ENCODE peak calls at places on chromosomes 4 and X, in six cellular contexts. Z is Calu3, G is epithelial cell of proximal tubule, S is nephron progenitor cell, M is choroid plexus epithelial cell, W is brain microvascular endothelial cell. N is an unnamed sample.

GRCh38 chr4:183190900-183191527 is 92.0 kb downstream of the WWC2 start:
- DNase-seq in Z (no peak), G (no peak), S (no peak), M (no peak), W (no peak), N (no peak)

GRCh38 chrX:110167952-110168451 is 149.9 kb downstream of the AMMECR1 start:
- DNase-seq in Z (peak), G (no peak), S (peak), M (peak), W (peak), N (no peak)

GRCh38 chrX:88170528-88170927 is 576.5 kb upstream of the CPXCR1 start:
- DNase-seq in Z (no peak), G (no peak), S (no peak), M (no peak), W (no peak), N (no peak)

GRCh38 chr4:56689231-56689630 is 8.1 kb upstream of the HOPX start:
- DNase-seq in Z (no peak), G (no peak), S (no peak), M (no peak), W (no peak), N (no peak)

GRCh38 chrX:49244207-49244606 is 8.9 kb downstream of the CCDC22 start:
- DNase-seq in Z (no peak), G (no peak), S (no peak), M (no peak), W (no peak), N (no peak)

GRCh38 chrX:135697614-135698013 is 15.8 kb upstream of the CT45A1 start:
- DNase-seq in Z (no peak), G (no peak), S (no peak), M (no peak), W (no peak), N (no peak)

GRCh38 chr4:90028460-90028859 is 98.7 kb upstream of the CCSER1 start:
- DNase-seq in Z (no peak), G (no peak), S (no peak), M (no peak), W (no peak), N (no peak)

GRCh38 chrX:24294619-24295018 is 19.2 kb downstream of the SUPT20HL2 start:
- DNase-seq in Z (no peak), G (no peak), S (peak), M (peak), W (peak), N (no peak)

GRCh38 chr4:166034965-166035364 is 161.9 kb downstream of the TLL1 start:
- DNase-seq in Z (no peak), G (no peak), S (no peak), M (no peak), W (no peak), N (no peak)

GRCh38 chr4:176302283-176303275 is 17.2 kb upstream of the SPCS3 start:
- DNase-seq in Z (no peak), G (peak), S (no peak), M (peak), W (peak), N (no peak)

GRCh38 chr4:100268807-100269206 is 78.5 kb upstream of the DDIT4L start:
- DNase-seq in Z (no peak), G (no peak), S (no peak), M (no peak), W (no peak), N (no peak)

GRCh38 chr4:151315212-151315886 is 10.1 kb downstream of the SH3D19 start:
- DNase-seq in Z (no peak), G (peak), S (no peak), M (peak), W (no peak), N (no peak)

DNA sequence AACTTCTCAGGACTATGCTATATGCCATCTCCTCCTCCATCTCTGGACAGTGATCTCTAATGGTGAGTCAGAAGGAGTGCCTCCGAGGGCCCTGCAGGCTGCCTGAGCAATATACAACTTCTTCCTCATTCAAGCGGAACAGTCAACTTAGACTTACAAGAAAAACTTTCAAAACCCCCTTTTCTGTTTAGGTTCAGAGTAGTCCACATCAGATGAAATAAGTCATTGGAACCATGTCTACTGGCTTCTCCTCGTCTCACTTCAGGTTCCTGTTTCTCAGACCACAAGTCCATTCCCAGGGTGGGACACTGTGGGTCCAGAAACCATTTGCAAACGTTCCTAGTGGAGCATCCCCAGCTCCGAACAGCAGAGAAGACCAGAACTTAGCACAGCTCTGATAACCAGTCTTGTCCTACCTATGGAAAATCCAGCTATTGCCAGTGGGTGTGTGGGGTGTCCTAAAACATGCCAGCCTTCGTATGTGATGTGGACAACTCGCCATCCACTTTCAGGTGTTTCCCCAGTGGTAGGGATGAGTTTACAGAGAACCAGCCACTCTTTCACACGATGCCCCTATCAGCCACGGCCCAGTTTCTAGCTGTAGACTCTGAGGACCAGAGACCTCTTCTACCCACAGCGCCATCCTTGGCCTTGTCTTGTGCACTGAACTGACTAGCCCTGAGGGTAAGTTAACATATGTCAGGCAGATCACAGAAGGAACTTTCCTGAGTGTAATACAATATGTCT is 32.7 kb upstream of the NKRF start:
- DNase-seq in Z (no peak), G (no peak), S (no peak), M (peak), W (no peak), N (peak)
- TF ChIP-seq CTCF in Z (no peak), G (no peak), S (no peak), M (no peak), W (no peak), N (no peak)

GRCh38 chrX:51408462-51408861 is 75.8 kb downstream of the NUDT10 start:
- DNase-seq in Z (no peak), G (no peak), S (no peak), M (no peak), W (no peak), N (no peak)
- TF ChIP-seq CTCF in Z (no peak), G (no peak), S (no peak), M (no peak), W (no peak), N (no peak)

GRCh38 chr4:24515698-24516097 is 68.7 kb downstream of the DHX15 start:
- DNase-seq in Z (no peak), G (no peak), S (no peak), M (no peak), W (no peak), N (no peak)

GRCh38 chr4:24517676-24518075 is 66.7 kb downstream of the DHX15 start:
- DNase-seq in Z (no peak), G (no peak), S (no peak), M (no peak), W (no peak), N (no peak)

GRCh38 chr4:24516926-24517325 is 67.4 kb downstream of the DHX15 start:
- DNase-seq in Z (no peak), G (no peak), S (no peak), M (no peak), W (no peak), N (no peak)

GRCh38 chr4:24513718-24514117 is 70.6 kb downstream of the DHX15 start:
- DNase-seq in Z (no peak), G (no peak), S (no peak), M (no peak), W (no peak), N (no peak)

DNA sequence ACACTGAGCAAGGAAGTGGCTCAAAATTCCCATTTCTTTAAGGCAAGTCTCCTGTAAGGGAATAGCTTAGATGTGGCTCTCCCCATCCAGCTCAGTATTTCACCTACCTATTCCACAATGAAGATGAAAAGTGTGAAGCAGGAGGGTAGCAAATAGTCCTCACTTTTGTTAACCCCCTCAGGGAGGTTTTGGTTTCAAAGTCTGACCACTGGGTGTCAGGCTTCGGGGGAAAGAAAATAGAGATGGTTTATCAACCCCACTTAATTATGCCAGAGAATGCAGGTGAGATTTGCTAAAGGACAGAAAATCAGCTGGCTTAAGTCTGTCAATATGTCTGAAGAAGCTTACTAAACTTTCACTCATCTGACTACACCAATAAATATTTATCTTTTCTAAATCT is 69.5 kb downstream of the DHX15 start:
- DNase-seq in Z (no peak), G (no peak), S (no peak), M (peak), W (no peak), N (no peak)
- TF ChIP-seq CTCF in Z (no peak), G (peak), S (no peak), M (peak), W (peak), N (no peak)

GRCh38 chr4:142671516-142671915 is 174.6 kb downstream of the INPP4B start:
- DNase-seq in Z (no peak), G (no peak), S (no peak), M (peak), W (no peak), N (no peak)
- TF ChIP-seq CTCF in Z (no peak), G (peak), S (peak), M (peak), W (peak), N (no peak)

GRCh38 chr4:147620315-147620714 is 3.1 kb downstream of the TMEM184C start:
- DNase-seq in Z (no peak), G (no peak), S (no peak), M (no peak), W (no peak), N (no peak)

GRCh38 chr4:147617841-147618421 is 734 bp downstream of the TMEM184C start:
- DNase-seq in Z (no peak), G (no peak), S (no peak), M (no peak), W (no peak), N (no peak)

GRCh38 chr4:147616849-147617172 is 386 bp upstream of the TMEM184C start:
- DNase-seq in Z (no peak), G (no peak), S (no peak), M (no peak), W (no peak), N (no peak)

GRCh38 chr4:147617173-147617840 is at the start of gene TMEM184C:
- DNase-seq in Z (peak), G (peak), S (peak), M (peak), W (peak), N (peak)
- TF ChIP-seq CTCF in Z (no peak), G (no peak), S (no peak), M (peak), W (peak), N (no peak)

DNA sequence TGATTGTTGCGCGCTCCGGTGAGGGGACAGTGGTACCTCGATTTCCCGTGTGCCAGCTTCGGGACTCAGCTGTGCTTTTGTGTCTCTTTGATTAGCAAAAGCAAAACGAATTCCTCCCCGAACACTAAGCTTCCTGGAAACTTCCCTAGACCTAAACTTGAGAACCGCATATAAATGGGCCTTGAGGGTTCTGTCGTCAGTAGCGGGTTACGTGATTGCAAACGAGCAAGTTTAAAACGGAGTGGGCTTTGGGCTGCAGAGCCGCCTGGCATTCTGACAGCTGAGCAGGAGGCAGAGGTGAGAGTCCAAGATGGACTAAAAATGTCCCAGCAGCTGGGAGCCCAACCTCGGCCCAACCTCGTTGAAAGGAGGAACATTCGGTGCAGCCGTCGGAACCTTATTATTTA is 1.2 kb upstream of the TAPT1 start:
- DNase-seq in Z (peak), G (no peak), S (peak), M (peak), W (peak), N (no peak)
- TF ChIP-seq CTCF in Z (no peak), G (no peak), S (no peak), M (no peak), W (no peak), N (no peak)

GRCh38 chrX:15786930-15787329 is 3.4 kb upstream of the ZRSR2 start:
- DNase-seq in Z (no peak), G (no peak), S (no peak), M (no peak), W (no peak), N (peak)

GRCh38 chrX:15785176-15785735 is 5.0 kb upstream of the ZRSR2 start:
- DNase-seq in Z (no peak), G (no peak), S (no peak), M (no peak), W (no peak), N (peak)

GRCh38 chrX:15781964-15782711 is 8.1 kb upstream of the ZRSR2 start:
- DNase-seq in Z (no peak), G (no peak), S (no peak), M (no peak), W (no peak), N (no peak)
- TF ChIP-seq CTCF in Z (no peak), G (no peak), S (no peak), M (no peak), W (no peak), N (no peak)

GRCh38 chr4:142886566-142886965 is 40.5 kb upstream of the INPP4B start:
- DNase-seq in Z (no peak), G (no peak), S (no peak), M (no peak), W (no peak), N (no peak)

GRCh38 chr4:142881331-142881730 is 35.2 kb upstream of the INPP4B start:
- DNase-seq in Z (no peak), G (no peak), S (no peak), M (no peak), W (no peak), N (no peak)

GRCh38 chr4:142883433-142883832 is 37.3 kb upstream of the INPP4B start:
- DNase-seq in Z (peak), G (no peak), S (no peak), M (peak), W (no peak), N (no peak)
- TF ChIP-seq CTCF in Z (no peak), G (peak), S (peak), M (peak), W (peak), N (peak)

DNA sequence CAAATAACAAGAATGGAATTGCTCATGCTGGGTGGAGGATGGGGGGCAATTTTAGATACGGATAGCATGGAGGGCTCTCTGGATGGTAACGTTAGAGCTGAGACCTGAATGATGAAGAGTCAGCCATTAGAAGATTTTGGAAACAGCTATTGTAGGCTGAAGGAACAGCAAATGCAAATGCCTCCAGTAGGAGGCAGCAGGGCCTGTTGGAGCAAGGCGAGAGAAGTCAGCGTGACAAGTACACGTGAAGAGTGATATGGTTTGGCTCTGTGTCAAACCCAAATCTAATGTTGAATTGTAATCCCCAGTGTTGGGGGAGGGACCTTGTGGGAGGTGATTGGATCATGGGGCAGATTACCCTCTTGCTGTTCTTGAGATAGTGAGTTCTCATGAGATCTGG is 59.3 kb upstream of the SOD3 start:
- DNase-seq in Z (peak), G (no peak), S (no peak), M (peak), W (peak), N (no peak)
- TF ChIP-seq CTCF in Z (no peak), G (peak), S (no peak), M (peak), W (peak), N (no peak)

DNA sequence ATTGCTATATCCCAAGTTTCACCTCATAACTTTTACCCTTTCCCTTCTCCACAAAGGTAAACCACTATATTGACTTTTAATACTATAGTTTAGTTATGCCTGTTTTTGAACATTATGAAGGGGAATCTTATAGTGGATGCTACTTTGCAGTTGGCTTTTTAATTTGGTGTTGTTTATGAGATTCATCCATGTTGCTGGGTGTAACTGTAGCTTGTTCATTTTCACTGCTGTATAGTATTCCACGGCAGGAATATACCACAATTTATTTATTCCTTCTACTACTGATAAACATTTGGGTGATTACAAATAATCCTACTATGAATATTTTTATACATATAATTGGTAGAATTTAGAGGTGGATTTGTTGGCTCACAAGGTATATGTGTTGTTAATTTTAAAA is 88.4 kb upstream of the NALF2 start:
- DNase-seq in Z (no peak), G (no peak), S (no peak), M (no peak), W (no peak), N (no peak)
- TF ChIP-seq CTCF in Z (no peak), G (no peak), S (no peak), M (no peak), W (no peak), N (no peak)